ENCODE peak calls at places on chromosomes 7 and 10, in eight cellular contexts. One of them, this sample, is unnamed.

GRCh38 chr7:94472608-94473007 is 37.0 kb upstream of the CASD1 start:
- DNase-seq in activated T-cell treated with anti-CD3 and anti-CD28 coated beads for 1 hour: no peak
- DNase-seq in NCI-H2029 treated with DMSO at 0.1 percent for 48 hours: no peak
- DNase-seq in D341Med: no peak
- DNase-seq in HCT116: no peak
- DNase-seq in stimulated activated CD4-positive, alpha-beta T cell treated with anti-CD3 and anti-CD28 coated beads, Interleukin-1b, Interleukin-23, amount 100 ng/mL, for 4 hours: no peak
- DNase-seq in T-cell: no peak
- DNase-seq in amniotic stem cell: no peak
- DNase-seq in this sample: no peak

GRCh38 chr10:24249829-24250415 is 41.0 kb downstream of the KIAA1217 start:
- DNase-seq in activated T-cell treated with anti-CD3 and anti-CD28 coated beads for 1 hour: no peak
- DNase-seq in NCI-H2029 treated with DMSO at 0.1 percent for 48 hours: no peak
- DNase-seq in D341Med: no peak
- DNase-seq in HCT116: no peak
- DNase-seq in stimulated activated CD4-positive, alpha-beta T cell treated with anti-CD3 and anti-CD28 coated beads, Interleukin-1b, Interleukin-23, amount 100 ng/mL, for 4 hours: no peak
- DNase-seq in T-cell: no peak
- DNase-seq in amniotic stem cell: no peak
- DNase-seq in this sample: no peak

GRCh38 chr10:76034236-76035009 is 603.0 kb downstream of the LRMDA start:
- DNase-seq in activated T-cell treated with anti-CD3 and anti-CD28 coated beads for 1 hour: no peak
- DNase-seq in NCI-H2029 treated with DMSO at 0.1 percent for 48 hours: no peak
- DNase-seq in D341Med: no peak
- DNase-seq in HCT116: no peak
- DNase-seq in stimulated activated CD4-positive, alpha-beta T cell treated with anti-CD3 and anti-CD28 coated beads, Interleukin-1b, Interleukin-23, amount 100 ng/mL, for 4 hours: no peak
- DNase-seq in T-cell: no peak
- DNase-seq in amniotic stem cell: no peak
- DNase-seq in this sample: peak; percentile 10

GRCh38 chr10:104351067-104351681 is 2.5 kb upstream of the CFAP58 start:
- DNase-seq in activated T-cell treated with anti-CD3 and anti-CD28 coated beads for 1 hour: no peak
- DNase-seq in NCI-H2029 treated with DMSO at 0.1 percent for 48 hours: no peak
- DNase-seq in D341Med: no peak
- DNase-seq in HCT116: no peak
- DNase-seq in stimulated activated CD4-positive, alpha-beta T cell treated with anti-CD3 and anti-CD28 coated beads, Interleukin-1b, Interleukin-23, amount 100 ng/mL, for 4 hours: no peak
- DNase-seq in T-cell: no peak
- DNase-seq in amniotic stem cell: no peak
- DNase-seq in this sample: no peak

GRCh38 chr10:18290651-18291313 is 150.6 kb downstream of the CACNB2 start:
- DNase-seq in activated T-cell treated with anti-CD3 and anti-CD28 coated beads for 1 hour: no peak
- DNase-seq in NCI-H2029 treated with DMSO at 0.1 percent for 48 hours: no peak
- DNase-seq in D341Med: peak; percentile 75
- DNase-seq in HCT116: no peak
- DNase-seq in stimulated activated CD4-positive, alpha-beta T cell treated with anti-CD3 and anti-CD28 coated beads, Interleukin-1b, Interleukin-23, amount 100 ng/mL, for 4 hours: no peak
- DNase-seq in T-cell: no peak
- DNase-seq in amniotic stem cell: no peak
- DNase-seq in this sample: no peak

GRCh38 chr7:83439021-83439420 is 209.9 kb downstream of the SEMA3E start:
- DNase-seq in activated T-cell treated with anti-CD3 and anti-CD28 coated beads for 1 hour: no peak
- DNase-seq in NCI-H2029 treated with DMSO at 0.1 percent for 48 hours: no peak
- DNase-seq in D341Med: no peak
- DNase-seq in HCT116: no peak
- DNase-seq in stimulated activated CD4-positive, alpha-beta T cell treated with anti-CD3 and anti-CD28 coated beads, Interleukin-1b, Interleukin-23, amount 100 ng/mL, for 4 hours: no peak
- DNase-seq in T-cell: no peak
- DNase-seq in amniotic stem cell: no peak
- DNase-seq in this sample: no peak

GRCh38 chr10:103145046-103145445 is 48.0 kb downstream of the NT5C2 start:
- DNase-seq in activated T-cell treated with anti-CD3 and anti-CD28 coated beads for 1 hour: no peak
- DNase-seq in NCI-H2029 treated with DMSO at 0.1 percent for 48 hours: no peak
- DNase-seq in D341Med: no peak
- DNase-seq in HCT116: no peak
- DNase-seq in stimulated activated CD4-positive, alpha-beta T cell treated with anti-CD3 and anti-CD28 coated beads, Interleukin-1b, Interleukin-23, amount 100 ng/mL, for 4 hours: no peak
- DNase-seq in T-cell: no peak
- DNase-seq in amniotic stem cell: no peak
- DNase-seq in this sample: no peak

GRCh38 chr10:24153537-24153936 is 55.4 kb upstream of the KIAA1217 start:
- DNase-seq in activated T-cell treated with anti-CD3 and anti-CD28 coated beads for 1 hour: no peak
- DNase-seq in NCI-H2029 treated with DMSO at 0.1 percent for 48 hours: no peak
- DNase-seq in D341Med: no peak
- DNase-seq in HCT116: no peak
- DNase-seq in stimulated activated CD4-positive, alpha-beta T cell treated with anti-CD3 and anti-CD28 coated beads, Interleukin-1b, Interleukin-23, amount 100 ng/mL, for 4 hours: no peak
- DNase-seq in T-cell: no peak
- DNase-seq in amniotic stem cell: no peak
- DNase-seq in this sample: no peak

GRCh38 chr7:155602750-155603149 is 41.7 kb upstream of the RBM33 start:
- DNase-seq in activated T-cell treated with anti-CD3 and anti-CD28 coated beads for 1 hour: no peak
- DNase-seq in NCI-H2029 treated with DMSO at 0.1 percent for 48 hours: no peak
- DNase-seq in D341Med: no peak
- DNase-seq in HCT116: no peak
- DNase-seq in stimulated activated CD4-positive, alpha-beta T cell treated with anti-CD3 and anti-CD28 coated beads, Interleukin-1b, Interleukin-23, amount 100 ng/mL, for 4 hours: no peak
- DNase-seq in T-cell: no peak
- DNase-seq in amniotic stem cell: no peak
- DNase-seq in this sample: no peak

GRCh38 chr7:114554781-114555537 is 140.3 kb downstream of the FOXP2 start:
- DNase-seq in activated T-cell treated with anti-CD3 and anti-CD28 coated beads for 1 hour: no peak
- DNase-seq in NCI-H2029 treated with DMSO at 0.1 percent for 48 hours: peak; percentile 40
- DNase-seq in D341Med: no peak
- DNase-seq in HCT116: peak; percentile 23
- DNase-seq in stimulated activated CD4-positive, alpha-beta T cell treated with anti-CD3 and anti-CD28 coated beads, Interleukin-1b, Interleukin-23, amount 100 ng/mL, for 4 hours: no peak
- DNase-seq in T-cell: no peak
- DNase-seq in amniotic stem cell: no peak
- DNase-seq in this sample: no peak

GRCh38 chr7:82528577-82529305 is 85.2 kb upstream of the CACNA2D1 start:
- DNase-seq in activated T-cell treated with anti-CD3 and anti-CD28 coated beads for 1 hour: no peak
- DNase-seq in NCI-H2029 treated with DMSO at 0.1 percent for 48 hours: no peak
- DNase-seq in D341Med: no peak
- DNase-seq in HCT116: no peak
- DNase-seq in stimulated activated CD4-positive, alpha-beta T cell treated with anti-CD3 and anti-CD28 coated beads, Interleukin-1b, Interleukin-23, amount 100 ng/mL, for 4 hours: no peak
- DNase-seq in T-cell: no peak
- DNase-seq in amniotic stem cell: peak; percentile 0
- DNase-seq in this sample: no peak

GRCh38 chr10:119337796-119338432 is 130.5 kb downstream of the GRK5 start:
- DNase-seq in activated T-cell treated with anti-CD3 and anti-CD28 coated beads for 1 hour: no peak
- DNase-seq in NCI-H2029 treated with DMSO at 0.1 percent for 48 hours: no peak
- DNase-seq in D341Med: no peak
- DNase-seq in HCT116: no peak
- DNase-seq in stimulated activated CD4-positive, alpha-beta T cell treated with anti-CD3 and anti-CD28 coated beads, Interleukin-1b, Interleukin-23, amount 100 ng/mL, for 4 hours: no peak
- DNase-seq in T-cell: no peak
- DNase-seq in amniotic stem cell: no peak
- DNase-seq in this sample: no peak

GRCh38 chr10:90968448-90969086 is 47.7 kb upstream of the ANKRD1 start:
- DNase-seq in activated T-cell treated with anti-CD3 and anti-CD28 coated beads for 1 hour: no peak
- DNase-seq in NCI-H2029 treated with DMSO at 0.1 percent for 48 hours: no peak
- DNase-seq in D341Med: peak; percentile 24
- DNase-seq in HCT116: no peak
- DNase-seq in stimulated activated CD4-positive, alpha-beta T cell treated with anti-CD3 and anti-CD28 coated beads, Interleukin-1b, Interleukin-23, amount 100 ng/mL, for 4 hours: no peak
- DNase-seq in T-cell: no peak
- DNase-seq in amniotic stem cell: peak; percentile 9
- DNase-seq in this sample: no peak

GRCh38 chr7:30765359-30765758 is 5.9 kb upstream of the MINDY4 start:
- DNase-seq in activated T-cell treated with anti-CD3 and anti-CD28 coated beads for 1 hour: no peak
- DNase-seq in NCI-H2029 treated with DMSO at 0.1 percent for 48 hours: no peak
- DNase-seq in D341Med: no peak
- DNase-seq in HCT116: no peak
- DNase-seq in stimulated activated CD4-positive, alpha-beta T cell treated with anti-CD3 and anti-CD28 coated beads, Interleukin-1b, Interleukin-23, amount 100 ng/mL, for 4 hours: no peak
- DNase-seq in T-cell: no peak
- DNase-seq in amniotic stem cell: no peak
- DNase-seq in this sample: no peak

GRCh38 chr10:43599333-43599732 is 6.9 kb upstream of the ZNF485 start:
- DNase-seq in activated T-cell treated with anti-CD3 and anti-CD28 coated beads for 1 hour: no peak
- DNase-seq in NCI-H2029 treated with DMSO at 0.1 percent for 48 hours: no peak
- DNase-seq in D341Med: no peak
- DNase-seq in HCT116: no peak
- DNase-seq in stimulated activated CD4-positive, alpha-beta T cell treated with anti-CD3 and anti-CD28 coated beads, Interleukin-1b, Interleukin-23, amount 100 ng/mL, for 4 hours: no peak
- DNase-seq in T-cell: no peak
- DNase-seq in amniotic stem cell: no peak
- DNase-seq in this sample: no peak

GRCh38 chr7:128123291-128124037 is 92.2 kb upstream of the LRRC4 start:
- DNase-seq in activated T-cell treated with anti-CD3 and anti-CD28 coated beads for 1 hour: no peak
- DNase-seq in NCI-H2029 treated with DMSO at 0.1 percent for 48 hours: no peak
- DNase-seq in D341Med: no peak
- DNase-seq in HCT116: no peak
- DNase-seq in stimulated activated CD4-positive, alpha-beta T cell treated with anti-CD3 and anti-CD28 coated beads, Interleukin-1b, Interleukin-23, amount 100 ng/mL, for 4 hours: no peak
- DNase-seq in T-cell: no peak
- DNase-seq in amniotic stem cell: no peak
- DNase-seq in this sample: no peak

GRCh38 chr10:34291466-34292177 is 523.5 kb downstream of the PARD3 start:
- DNase-seq in activated T-cell treated with anti-CD3 and anti-CD28 coated beads for 1 hour: no peak
- DNase-seq in NCI-H2029 treated with DMSO at 0.1 percent for 48 hours: no peak
- DNase-seq in D341Med: no peak
- DNase-seq in HCT116: no peak
- DNase-seq in stimulated activated CD4-positive, alpha-beta T cell treated with anti-CD3 and anti-CD28 coated beads, Interleukin-1b, Interleukin-23, amount 100 ng/mL, for 4 hours: no peak
- DNase-seq in T-cell: no peak
- DNase-seq in amniotic stem cell: no peak
- DNase-seq in this sample: no peak

GRCh38 chr10:69907517-69907916 is 105.8 kb downstream of the COL13A1 start:
- DNase-seq in activated T-cell treated with anti-CD3 and anti-CD28 coated beads for 1 hour: no peak
- DNase-seq in NCI-H2029 treated with DMSO at 0.1 percent for 48 hours: no peak
- DNase-seq in D341Med: no peak
- DNase-seq in HCT116: no peak
- DNase-seq in stimulated activated CD4-positive, alpha-beta T cell treated with anti-CD3 and anti-CD28 coated beads, Interleukin-1b, Interleukin-23, amount 100 ng/mL, for 4 hours: no peak
- DNase-seq in T-cell: no peak
- DNase-seq in amniotic stem cell: no peak
- DNase-seq in this sample: no peak

GRCh38 chr10:102815790-102816549 is 21.2 kb downstream of the CYP17A1 start:
- DNase-seq in activated T-cell treated with anti-CD3 and anti-CD28 coated beads for 1 hour: no peak
- DNase-seq in NCI-H2029 treated with DMSO at 0.1 percent for 48 hours: no peak
- DNase-seq in D341Med: no peak
- DNase-seq in HCT116: no peak
- DNase-seq in stimulated activated CD4-positive, alpha-beta T cell treated with anti-CD3 and anti-CD28 coated beads, Interleukin-1b, Interleukin-23, amount 100 ng/mL, for 4 hours: no peak
- DNase-seq in T-cell: no peak
- DNase-seq in amniotic stem cell: no peak
- DNase-seq in this sample: no peak

GRCh38 chr7:28960071-28960840 is 2.1 kb upstream of the TRIL start:
- DNase-seq in activated T-cell treated with anti-CD3 and anti-CD28 coated beads for 1 hour: no peak
- DNase-seq in NCI-H2029 treated with DMSO at 0.1 percent for 48 hours: peak; percentile 75
- DNase-seq in D341Med: no peak
- DNase-seq in HCT116: no peak
- DNase-seq in stimulated activated CD4-positive, alpha-beta T cell treated with anti-CD3 and anti-CD28 coated beads, Interleukin-1b, Interleukin-23, amount 100 ng/mL, for 4 hours: no peak
- DNase-seq in T-cell: no peak
- DNase-seq in amniotic stem cell: no peak
- DNase-seq in this sample: no peak

GRCh38 chr7:135169141-135169935 is 1.2 kb downstream of the CYREN start:
- DNase-seq in activated T-cell treated with anti-CD3 and anti-CD28 coated beads for 1 hour: peak; percentile 33
- DNase-seq in NCI-H2029 treated with DMSO at 0.1 percent for 48 hours: no peak
- DNase-seq in D341Med: peak; percentile 58
- DNase-seq in HCT116: peak; percentile 68
- DNase-seq in stimulated activated CD4-positive, alpha-beta T cell treated with anti-CD3 and anti-CD28 coated beads, Interleukin-1b, Interleukin-23, amount 100 ng/mL, for 4 hours: no peak
- DNase-seq in T-cell: peak; percentile 36
- DNase-seq in amniotic stem cell: no peak
- DNase-seq in this sample: peak; percentile 68

GRCh38 chr7:155998328-155998691 is 186.0 kb upstream of the SHH start:
- DNase-seq in activated T-cell treated with anti-CD3 and anti-CD28 coated beads for 1 hour: no peak
- DNase-seq in NCI-H2029 treated with DMSO at 0.1 percent for 48 hours: no peak
- DNase-seq in D341Med: no peak
- DNase-seq in HCT116: no peak
- DNase-seq in stimulated activated CD4-positive, alpha-beta T cell treated with anti-CD3 and anti-CD28 coated beads, Interleukin-1b, Interleukin-23, amount 100 ng/mL, for 4 hours: no peak
- DNase-seq in T-cell: no peak
- DNase-seq in amniotic stem cell: no peak
- DNase-seq in this sample: no peak

GRCh38 chr7:4661871-4662270 is 20.2 kb upstream of the FOXK1 start:
- DNase-seq in activated T-cell treated with anti-CD3 and anti-CD28 coated beads for 1 hour: no peak
- DNase-seq in NCI-H2029 treated with DMSO at 0.1 percent for 48 hours: peak; percentile 7
- DNase-seq in D341Med: no peak
- DNase-seq in HCT116: no peak
- DNase-seq in stimulated activated CD4-positive, alpha-beta T cell treated with anti-CD3 and anti-CD28 coated beads, Interleukin-1b, Interleukin-23, amount 100 ng/mL, for 4 hours: no peak
- DNase-seq in T-cell: no peak
- DNase-seq in amniotic stem cell: no peak
- DNase-seq in this sample: peak; percentile 19

GRCh38 chr7:12764355-12765000 is 77.0 kb downstream of the ARL4A start:
- DNase-seq in activated T-cell treated with anti-CD3 and anti-CD28 coated beads for 1 hour: no peak
- DNase-seq in NCI-H2029 treated with DMSO at 0.1 percent for 48 hours: no peak
- DNase-seq in D341Med: no peak
- DNase-seq in HCT116: no peak
- DNase-seq in stimulated activated CD4-positive, alpha-beta T cell treated with anti-CD3 and anti-CD28 coated beads, Interleukin-1b, Interleukin-23, amount 100 ng/mL, for 4 hours: no peak
- DNase-seq in T-cell: no peak
- DNase-seq in amniotic stem cell: no peak
- DNase-seq in this sample: no peak